ENCODE peak calls at places on chromosomes 5 and 9, in five cellular contexts. One of them, this sample, is unnamed.

GRCh38 chr5:124736111-124736813 is 10.2 kb downstream of the ZNF608 start:
- DNase-seq in T-helper 1 cell: no peak
- DNase-seq in ELR: peak
- DNase-seq in NCI-H1105 treated with DMSO at 0.1 percent for 48 hours: no peak
- DNase-seq in activated T-cell treated with anti-CD3 and anti-CD28 coated beads for 1 hour: no peak
- DNase-seq in this sample: no peak

GRCh38 chr5:79976759-79977515 is 14.1 kb downstream of the MTX3 start:
- DNase-seq in activated T-cell treated with anti-CD3 and anti-CD28 coated beads for 1 hour: no peak
- DNase-seq in T-helper 1 cell: no peak
- DNase-seq in NCI-H1105 treated with DMSO at 0.1 percent for 48 hours: no peak
- DNase-seq in ELR: no peak
- DNase-seq in this sample: no peak

GRCh38 chr5:139579-140442 is 47.8 kb downstream of the PLEKHG4B start:
- DNase-seq in ELR: no peak
- DNase-seq in T-helper 1 cell: no peak
- DNase-seq in NCI-H1105 treated with DMSO at 0.1 percent for 48 hours: no peak
- DNase-seq in activated T-cell treated with anti-CD3 and anti-CD28 coated beads for 1 hour: no peak
- DNase-seq in this sample: no peak

GRCh38 chr9:91589101-91589553 is 165.5 kb upstream of the NFIL3 start:
- DNase-seq in activated T-cell treated with anti-CD3 and anti-CD28 coated beads for 1 hour: no peak
- DNase-seq in NCI-H1105 treated with DMSO at 0.1 percent for 48 hours: peak
- DNase-seq in T-helper 1 cell: no peak
- DNase-seq in ELR: no peak
- DNase-seq in this sample: no peak

GRCh38 chr5:137320056-137321045 is 178.8 kb downstream of the SPOCK1 start:
- DNase-seq in T-helper 1 cell: no peak
- DNase-seq in ELR: peak
- DNase-seq in activated T-cell treated with anti-CD3 and anti-CD28 coated beads for 1 hour: no peak
- DNase-seq in NCI-H1105 treated with DMSO at 0.1 percent for 48 hours: peak
- DNase-seq in this sample: peak

GRCh38 chr9:15310448-15310847 is 3.4 kb upstream of the TTC39B start:
- DNase-seq in activated T-cell treated with anti-CD3 and anti-CD28 coated beads for 1 hour: no peak
- DNase-seq in NCI-H1105 treated with DMSO at 0.1 percent for 48 hours: no peak
- DNase-seq in ELR: no peak
- DNase-seq in T-helper 1 cell: no peak
- DNase-seq in this sample: no peak

GRCh38 chr5:18802336-18802735 is 1168.1 kb downstream of the TAF11L14 start:
- DNase-seq in activated T-cell treated with anti-CD3 and anti-CD28 coated beads for 1 hour: no peak
- DNase-seq in T-helper 1 cell: no peak
- DNase-seq in ELR: peak
- DNase-seq in NCI-H1105 treated with DMSO at 0.1 percent for 48 hours: no peak
- DNase-seq in this sample: no peak

GRCh38 chr5:43117092-43117491 is 3.6 kb upstream of the ZNF131 start:
- DNase-seq in activated T-cell treated with anti-CD3 and anti-CD28 coated beads for 1 hour: no peak
- DNase-seq in T-helper 1 cell: no peak
- DNase-seq in NCI-H1105 treated with DMSO at 0.1 percent for 48 hours: no peak
- DNase-seq in ELR: no peak
- DNase-seq in this sample: no peak

GRCh38 chr5:179142434-179143198 is 82.4 kb downstream of the ZNF354C start:
- DNase-seq in NCI-H1105 treated with DMSO at 0.1 percent for 48 hours: no peak
- DNase-seq in T-helper 1 cell: no peak
- DNase-seq in activated T-cell treated with anti-CD3 and anti-CD28 coated beads for 1 hour: no peak
- DNase-seq in ELR: peak
- DNase-seq in this sample: no peak

GRCh38 chr9:113556877-113557593 is 93.5 kb downstream of the RGS3 start:
- DNase-seq in T-helper 1 cell: no peak
- DNase-seq in NCI-H1105 treated with DMSO at 0.1 percent for 48 hours: no peak
- DNase-seq in ELR: peak
- DNase-seq in activated T-cell treated with anti-CD3 and anti-CD28 coated beads for 1 hour: no peak
- DNase-seq in this sample: no peak

GRCh38 chr9:22068369-22068768 is 59.3 kb upstream of the CDKN2B start:
- DNase-seq in ELR: no peak
- DNase-seq in T-helper 1 cell: no peak
- DNase-seq in NCI-H1105 treated with DMSO at 0.1 percent for 48 hours: no peak
- DNase-seq in activated T-cell treated with anti-CD3 and anti-CD28 coated beads for 1 hour: no peak
- DNase-seq in this sample: no peak

GRCh38 chr5:169041180-169041579 is 259.8 kb downstream of the SLIT3 start:
- DNase-seq in ELR: no peak
- DNase-seq in activated T-cell treated with anti-CD3 and anti-CD28 coated beads for 1 hour: no peak
- DNase-seq in NCI-H1105 treated with DMSO at 0.1 percent for 48 hours: no peak
- DNase-seq in T-helper 1 cell: no peak
- DNase-seq in this sample: no peak

GRCh38 chr9:127578627-127578951 is 33.5 kb upstream of the STXBP1 start:
- DNase-seq in ELR: no peak
- DNase-seq in activated T-cell treated with anti-CD3 and anti-CD28 coated beads for 1 hour: no peak
- DNase-seq in NCI-H1105 treated with DMSO at 0.1 percent for 48 hours: no peak
- DNase-seq in T-helper 1 cell: no peak
- DNase-seq in this sample: no peak

GRCh38 chr9:137664676-137665075 is 45.9 kb downstream of the EHMT1 start:
- DNase-seq in NCI-H1105 treated with DMSO at 0.1 percent for 48 hours: no peak
- DNase-seq in ELR: no peak
- DNase-seq in activated T-cell treated with anti-CD3 and anti-CD28 coated beads for 1 hour: no peak
- DNase-seq in T-helper 1 cell: no peak
- DNase-seq in this sample: no peak

GRCh38 chr5:39482098-39482497 is 57.3 kb upstream of the DAB2 start:
- DNase-seq in ELR: no peak
- DNase-seq in T-helper 1 cell: no peak
- DNase-seq in activated T-cell treated with anti-CD3 and anti-CD28 coated beads for 1 hour: no peak
- DNase-seq in NCI-H1105 treated with DMSO at 0.1 percent for 48 hours: no peak
- DNase-seq in this sample: no peak

GRCh38 chr9:31612336-31613030 is 772.0 kb upstream of the ACO1 start:
- DNase-seq in activated T-cell treated with anti-CD3 and anti-CD28 coated beads for 1 hour: no peak
- DNase-seq in ELR: no peak
- DNase-seq in T-helper 1 cell: no peak
- DNase-seq in NCI-H1105 treated with DMSO at 0.1 percent for 48 hours: no peak
- DNase-seq in this sample: no peak

GRCh38 chr5:58754250-58754649 is 171.4 kb downstream of the RAB3C start:
- DNase-seq in T-helper 1 cell: no peak
- DNase-seq in activated T-cell treated with anti-CD3 and anti-CD28 coated beads for 1 hour: no peak
- DNase-seq in NCI-H1105 treated with DMSO at 0.1 percent for 48 hours: no peak
- DNase-seq in ELR: no peak
- DNase-seq in this sample: no peak

GRCh38 chr5:83711982-83712601 is 8.6 kb downstream of the HAPLN1 start:
- DNase-seq in NCI-H1105 treated with DMSO at 0.1 percent for 48 hours: peak
- DNase-seq in activated T-cell treated with anti-CD3 and anti-CD28 coated beads for 1 hour: no peak
- DNase-seq in T-helper 1 cell: peak
- DNase-seq in ELR: peak
- DNase-seq in this sample: no peak

GRCh38 chr9:133715295-133715865 is 22.8 kb downstream of the SARDH start:
- DNase-seq in activated T-cell treated with anti-CD3 and anti-CD28 coated beads for 1 hour: no peak
- DNase-seq in ELR: peak
- DNase-seq in T-helper 1 cell: no peak
- DNase-seq in NCI-H1105 treated with DMSO at 0.1 percent for 48 hours: no peak
- DNase-seq in this sample: no peak

GRCh38 chr9:121768416-121769015 is 117.1 kb downstream of the DAB2IP start:
- DNase-seq in ELR: no peak
- DNase-seq in activated T-cell treated with anti-CD3 and anti-CD28 coated beads for 1 hour: no peak
- DNase-seq in T-helper 1 cell: no peak
- DNase-seq in NCI-H1105 treated with DMSO at 0.1 percent for 48 hours: no peak
- DNase-seq in this sample: no peak

GRCh38 chr5:100676807-100677631 is 141.8 kb downstream of the FAM174A start:
- DNase-seq in activated T-cell treated with anti-CD3 and anti-CD28 coated beads for 1 hour: no peak
- DNase-seq in NCI-H1105 treated with DMSO at 0.1 percent for 48 hours: peak
- DNase-seq in ELR: peak
- DNase-seq in T-helper 1 cell: no peak
- DNase-seq in this sample: no peak

GRCh38 chr5:135295852-135296251 is 103.2 kb downstream of the MACROH2A1 start:
- DNase-seq in activated T-cell treated with anti-CD3 and anti-CD28 coated beads for 1 hour: no peak
- DNase-seq in NCI-H1105 treated with DMSO at 0.1 percent for 48 hours: no peak
- DNase-seq in T-helper 1 cell: no peak
- DNase-seq in ELR: no peak
- DNase-seq in this sample: no peak

GRCh38 chr9:127074561-127075548 is 47.6 kb downstream of the ANGPTL2 start:
- DNase-seq in ELR: no peak
- DNase-seq in NCI-H1105 treated with DMSO at 0.1 percent for 48 hours: no peak
- DNase-seq in T-helper 1 cell: no peak
- DNase-seq in activated T-cell treated with anti-CD3 and anti-CD28 coated beads for 1 hour: no peak
- DNase-seq in this sample: no peak

GRCh38 chr5:150544606-150545219 is 36.8 kb downstream of the NDST1 start:
- DNase-seq in activated T-cell treated with anti-CD3 and anti-CD28 coated beads for 1 hour: peak
- DNase-seq in T-helper 1 cell: peak
- DNase-seq in NCI-H1105 treated with DMSO at 0.1 percent for 48 hours: no peak
- DNase-seq in ELR: peak
- DNase-seq in this sample: peak